ENCODE peak calls at places on chromosomes 7 and 10, in six cellular contexts. Q is cardiac muscle cell, D is Peyer's patch, K is neural progenitor cell, G is aorta, C is tibial artery. V is an unnamed sample. For H3K36me3, the result is how much of the 10 kb centered on the place peaks cover.

GRCh38 chr7:130309986-130310385 is 17.0 kb downstream of the CPA4 start:
- DNase-seq in C (no peak), G (no peak), Q (no peak), K (no peak), D (no peak), V (no peak)

GRCh38 chr7:20798081-20798693 is 11.5 kb upstream of the SP8 start:
- DNase-seq in G (peak), C (no peak), D (peak), Q (peak), K (peak), V (peak)

GRCh38 chr7:20647908-20648776 is 32.7 kb downstream of the ABCB5 start:
- DNase-seq in Q (peak), K (peak), C (no peak), D (no peak), G (no peak), V (no peak)

GRCh38 chr7:95609277-95609971 is 13.1 kb upstream of the PDK4 start:
- DNase-seq in G (no peak), Q (no peak), D (peak), K (no peak), C (no peak), V (peak)

GRCh38 chr10:116596062-116596461 is 5.3 kb downstream of the PNLIPRP1 start:
- DNase-seq in K (no peak), D (no peak), C (no peak), G (no peak), Q (no peak), V (no peak)

GRCh38 chr7:155449008-155449879 is 8.7 kb upstream of the EN2 start:
- DNase-seq in D (no peak), Q (no peak), C (no peak), G (peak), K (peak), V (no peak)

GRCh38 chr10:114541081-114541833 is 116.8 kb downstream of the ABLIM1 start:
- DNase-seq in C (peak), G (no peak), Q (no peak), D (peak), K (no peak), V (no peak)

GRCh38 chr10:132408367-132408781 is 11.4 kb downstream of the PWWP2B start:
- DNase-seq in G (no peak), K (no peak), C (no peak), Q (no peak), D (peak), V (no peak)

GRCh38 chr10:129541208-129541607 is 74.2 kb downstream of the MGMT start:
- DNase-seq in Q (no peak), G (no peak), C (no peak), K (no peak), D (no peak), V (no peak)

GRCh38 chr10:27745719-27746363 is at the start of gene MKX:
- DNase-seq in D (peak), K (peak), Q (peak), G (peak), C (peak), V (peak)

GRCh38 chr7:115976651-115977050 is 53.9 kb downstream of the TFEC start:
- DNase-seq in G (no peak), C (no peak), D (no peak), K (no peak), Q (no peak), V (no peak)

GRCh38 chr7:138543739-138544138 is 83.7 kb downstream of the TRIM24 start:
- DNase-seq in C (no peak), K (no peak), Q (no peak), G (no peak), D (no peak), V (no peak)
- H3K36me3 ChIP-seq in C (under half), K (under half), Q (half or more), G (under half), D (under half), V (under half)

GRCh38 chr10:77613476-77614130 is 24.0 kb downstream of the KCNMA1 start:
- DNase-seq in G (no peak), Q (no peak), K (peak), C (no peak), D (no peak), V (no peak)
- H3K4me3 ChIP-seq in G (no peak), Q (no peak), K (no peak), C (no peak), D (no peak), V (no peak)

DNA sequence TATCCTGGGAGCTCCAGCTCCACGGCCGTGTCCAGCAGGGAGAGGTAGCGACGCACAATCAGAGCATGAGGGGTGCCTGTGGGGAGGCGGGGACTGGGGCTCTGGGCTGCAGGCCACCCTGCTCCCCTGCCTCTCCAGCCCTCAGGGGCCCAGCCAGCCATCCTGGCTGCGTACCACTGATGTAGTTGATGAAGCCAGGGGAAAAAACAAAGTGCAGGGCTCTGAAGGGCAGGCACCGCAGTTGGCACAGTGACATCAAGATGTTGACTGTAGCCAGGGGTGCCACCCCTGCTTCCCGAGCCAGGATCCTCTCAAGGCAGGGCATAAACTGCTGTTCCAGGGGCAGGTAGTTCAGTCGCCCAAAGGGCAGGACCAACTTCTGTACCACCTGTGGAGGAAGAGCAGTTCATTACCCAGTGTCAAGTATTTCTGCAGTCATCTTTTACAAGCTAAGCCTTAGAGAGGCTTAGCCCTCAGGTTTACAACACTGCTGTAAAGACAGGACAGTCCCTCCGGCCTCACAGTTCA is 2.8 kb downstream of the FASTK start:
- DNase-seq in Q (no peak), C (no peak), K (no peak), D (no peak), G (no peak), V (no peak)
- H3K36me3 ChIP-seq in Q (under half), C (under half), K (under half), D (under half), G (under half), V (under half)

DNA sequence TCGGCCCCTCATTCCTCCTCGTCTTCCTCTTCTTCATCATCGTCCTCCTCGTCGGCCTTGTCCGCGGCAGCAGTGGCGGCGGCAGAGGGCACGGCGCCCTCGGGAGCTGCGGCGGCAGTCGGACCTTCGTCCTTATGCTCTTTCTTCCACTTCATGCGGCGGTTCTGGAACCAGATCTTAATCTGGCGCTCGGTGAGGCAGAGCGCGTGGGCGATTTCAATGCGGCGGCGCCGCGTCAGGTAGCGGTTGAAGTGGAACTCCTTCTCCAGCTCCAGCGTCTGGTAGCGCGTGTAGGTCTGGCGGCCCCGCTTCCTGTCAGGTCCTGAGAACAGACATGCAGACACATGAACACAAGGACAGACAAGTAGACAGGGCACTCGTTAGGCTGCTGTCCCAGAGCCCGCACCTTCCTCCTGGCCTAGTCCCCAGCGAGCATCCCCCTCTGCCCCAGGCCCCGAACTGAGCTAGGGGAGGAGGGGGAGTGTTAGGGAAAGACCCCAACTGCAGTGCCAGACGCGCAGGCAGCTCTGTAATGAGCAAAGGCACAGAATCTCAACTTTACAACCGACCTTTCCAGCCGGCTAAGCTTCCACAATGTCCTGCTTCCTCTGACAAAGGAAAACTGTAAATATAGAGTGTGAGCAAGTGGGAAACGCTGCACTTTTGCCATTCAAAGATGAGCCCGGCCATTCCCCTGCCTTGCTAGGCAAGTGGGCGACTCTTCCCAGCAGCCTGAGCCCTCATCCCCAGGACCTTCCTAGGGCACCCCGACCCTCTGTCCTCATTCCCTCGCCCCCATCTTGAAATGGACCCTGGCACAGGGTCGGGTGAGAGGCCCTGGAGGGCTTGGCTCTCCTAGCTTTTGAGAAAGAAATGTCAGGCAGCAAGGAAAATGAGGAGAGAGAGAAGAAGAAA is 1.3 kb downstream of the HOXA7 start:
- DNase-seq in G (peak), D (peak), K (no peak), Q (no peak), C (no peak), V (no peak)
- H3K4me3 ChIP-seq in G (no peak), D (peak), K (no peak), Q (no peak), C (peak), V (no peak)

DNA sequence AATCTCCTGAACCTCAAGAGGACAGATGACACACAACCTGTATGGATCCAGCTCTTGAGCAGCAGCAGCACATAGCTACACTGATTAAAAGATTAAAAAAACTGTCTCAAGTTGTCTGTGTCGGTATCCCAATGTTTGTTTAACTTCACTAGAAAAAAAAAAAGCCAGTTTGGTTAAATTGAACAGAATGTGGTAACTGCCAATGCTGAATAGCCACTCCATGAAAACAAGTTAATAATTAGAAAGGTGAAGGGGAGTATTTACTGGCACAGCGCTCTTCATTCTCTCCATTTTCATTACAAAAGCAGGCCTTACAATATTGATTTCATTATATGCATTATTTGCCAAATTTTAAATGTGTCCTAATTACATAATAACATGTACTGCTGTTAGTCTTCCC is 47.6 kb downstream of the GDI2 start:
- DNase-seq in Q (no peak), K (no peak), C (no peak), G (no peak), D (no peak), V (no peak)
- H3K36me3 ChIP-seq in Q (half or more), K (under half), C (under half), G (under half), D (under half), V (under half)

GRCh38 chr7:85474234-85474633 is 287.4 kb upstream of the SEMA3D start:
- DNase-seq in G (no peak), C (no peak), Q (no peak), D (no peak), K (no peak), V (no peak)
- H3K4me3 ChIP-seq in G (no peak), C (no peak), Q (no peak), D (no peak), K (no peak), V (no peak)

GRCh38 chr10:102593804-102594079 is 50.5 kb upstream of the TRIM8 start:
- DNase-seq in C (no peak), K (no peak), G (no peak), D (no peak), Q (no peak), V (no peak)
- H3K36me3 ChIP-seq in C (under half), K (under half), G (under half), D (under half), Q (under half), V (under half)

GRCh38 chr10:35294506-35294905 is 41.8 kb upstream of the CCNY start:
- DNase-seq in G (no peak), D (no peak), C (no peak), Q (no peak), K (no peak), V (no peak)

GRCh38 chr10:35304649-35305048 is 31.7 kb upstream of the CCNY start:
- DNase-seq in G (no peak), Q (no peak), D (no peak), C (no peak), K (no peak), V (no peak)

DNA sequence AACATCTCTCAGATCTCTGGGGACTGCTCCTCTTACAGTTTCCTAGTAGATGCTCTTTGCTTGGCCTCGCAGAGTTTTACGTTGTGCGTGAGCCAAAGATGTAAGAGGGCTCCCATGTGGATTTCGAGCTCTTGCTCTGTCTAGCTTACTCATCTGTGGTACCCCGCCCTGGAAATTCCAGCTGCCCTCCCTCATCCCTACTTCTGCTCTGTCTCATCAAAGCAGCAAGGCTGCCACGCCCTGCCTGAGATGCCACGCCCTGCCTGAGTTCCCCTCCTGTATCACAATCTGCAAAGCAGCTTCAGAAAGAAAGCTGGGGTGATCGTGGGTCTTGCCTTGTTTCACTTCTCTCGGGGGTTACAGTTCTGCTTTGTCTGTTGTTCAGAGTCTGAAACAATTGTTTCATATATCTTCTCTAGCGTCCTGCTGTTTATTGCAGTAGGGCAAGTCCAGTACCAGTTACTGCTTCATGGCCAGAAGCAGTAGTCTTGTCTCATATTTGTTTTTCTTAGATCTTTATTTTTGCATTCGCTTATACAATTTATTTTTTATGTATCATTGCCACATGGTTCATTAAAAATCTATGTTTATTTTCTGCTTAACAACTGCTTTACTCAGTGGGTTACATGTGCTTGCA is 36.1 kb upstream of the CCNY start:
- DNase-seq in K (no peak), Q (no peak), D (peak), C (no peak), G (no peak), V (no peak)
- H3K4me3 ChIP-seq in K (no peak), Q (no peak), D (no peak), C (no peak), G (no peak), V (no peak)